ENCODE peak calls at places on chromosomes 6 and 20, in eight cellular contexts. One of them, this sample, is unnamed.

GRCh38 chr20:41098703-41099250 is 38.6 kb upstream of the PLCG1 start:
- DNase-seq in activated CD4-positive, alpha-beta T cell treated with anti-CD3 and anti-CD28 coated beads for 4 hours: no peak
- DNase-seq in H4: no peak
- DNase-seq in T1000: no peak
- DNase-seq in GM13977: no peak
- DNase-seq in heart right ventricle: no peak
- DNase-seq in NCI-H510A: no peak
- DNase-seq in fibroblast of the conjunctiva: peak
- DNase-seq in this sample: no peak

GRCh38 chr6:155310596-155310995 is 3.7 kb downstream of the TFB1M start:
- DNase-seq in activated CD4-positive, alpha-beta T cell treated with anti-CD3 and anti-CD28 coated beads for 4 hours: no peak
- DNase-seq in H4: no peak
- DNase-seq in T1000: no peak
- DNase-seq in GM13977: no peak
- DNase-seq in heart right ventricle: no peak
- DNase-seq in NCI-H510A: no peak
- DNase-seq in fibroblast of the conjunctiva: no peak
- DNase-seq in this sample: no peak

GRCh38 chr6:63521475-63522210 is 50.6 kb upstream of the LOC128125822 start:
- DNase-seq in activated CD4-positive, alpha-beta T cell treated with anti-CD3 and anti-CD28 coated beads for 4 hours: no peak
- DNase-seq in H4: no peak
- DNase-seq in T1000: no peak
- DNase-seq in GM13977: no peak
- DNase-seq in heart right ventricle: no peak
- DNase-seq in NCI-H510A: no peak
- DNase-seq in fibroblast of the conjunctiva: no peak
- DNase-seq in this sample: no peak

GRCh38 chr6:99187429-99187828 is 162.0 kb downstream of the FAXC start:
- DNase-seq in activated CD4-positive, alpha-beta T cell treated with anti-CD3 and anti-CD28 coated beads for 4 hours: no peak
- DNase-seq in H4: no peak
- DNase-seq in T1000: no peak
- DNase-seq in GM13977: no peak
- DNase-seq in heart right ventricle: no peak
- DNase-seq in NCI-H510A: no peak
- DNase-seq in fibroblast of the conjunctiva: no peak
- DNase-seq in this sample: no peak

GRCh38 chr20:17873410-17874270 is 95.0 kb downstream of the SNX5 start:
- DNase-seq in activated CD4-positive, alpha-beta T cell treated with anti-CD3 and anti-CD28 coated beads for 4 hours: no peak
- DNase-seq in H4: peak
- DNase-seq in T1000: peak
- DNase-seq in GM13977: no peak
- DNase-seq in heart right ventricle: peak
- DNase-seq in NCI-H510A: peak
- DNase-seq in fibroblast of the conjunctiva: peak
- DNase-seq in this sample: no peak

GRCh38 chr6:2558098-2558770 is 192.5 kb downstream of the MYLK4 start:
- DNase-seq in activated CD4-positive, alpha-beta T cell treated with anti-CD3 and anti-CD28 coated beads for 4 hours: no peak
- DNase-seq in H4: no peak
- DNase-seq in T1000: no peak
- DNase-seq in GM13977: no peak
- DNase-seq in heart right ventricle: no peak
- DNase-seq in NCI-H510A: no peak
- DNase-seq in fibroblast of the conjunctiva: no peak
- DNase-seq in this sample: no peak

GRCh38 chr6:129590408-129591022 is 119.5 kb downstream of the ARHGAP18 start:
- DNase-seq in activated CD4-positive, alpha-beta T cell treated with anti-CD3 and anti-CD28 coated beads for 4 hours: no peak
- DNase-seq in H4: peak
- DNase-seq in T1000: no peak
- DNase-seq in GM13977: no peak
- DNase-seq in heart right ventricle: no peak
- DNase-seq in NCI-H510A: no peak
- DNase-seq in fibroblast of the conjunctiva: peak
- DNase-seq in this sample: no peak

GRCh38 chr20:33927703-33928102 is 66.0 kb upstream of the RALY start:
- DNase-seq in activated CD4-positive, alpha-beta T cell treated with anti-CD3 and anti-CD28 coated beads for 4 hours: no peak
- DNase-seq in H4: no peak
- DNase-seq in T1000: no peak
- DNase-seq in GM13977: no peak
- DNase-seq in heart right ventricle: no peak
- DNase-seq in NCI-H510A: no peak
- DNase-seq in fibroblast of the conjunctiva: no peak
- DNase-seq in this sample: no peak

GRCh38 chr6:83055366-83055964 is 10.2 kb downstream of the UBE3D start:
- DNase-seq in activated CD4-positive, alpha-beta T cell treated with anti-CD3 and anti-CD28 coated beads for 4 hours: peak
- DNase-seq in H4: peak
- DNase-seq in T1000: peak
- DNase-seq in GM13977: peak
- DNase-seq in heart right ventricle: no peak
- DNase-seq in NCI-H510A: no peak
- DNase-seq in fibroblast of the conjunctiva: peak
- DNase-seq in this sample: peak

GRCh38 chr20:50133041-50133440 is 20.1 kb upstream of the UBE2V1 start:
- DNase-seq in activated CD4-positive, alpha-beta T cell treated with anti-CD3 and anti-CD28 coated beads for 4 hours: no peak
- DNase-seq in H4: no peak
- DNase-seq in T1000: no peak
- DNase-seq in GM13977: no peak
- DNase-seq in heart right ventricle: no peak
- DNase-seq in NCI-H510A: peak
- DNase-seq in fibroblast of the conjunctiva: no peak
- DNase-seq in this sample: no peak

GRCh38 chr6:123042412-123042811 is 46.4 kb downstream of the CLVS2 start:
- DNase-seq in activated CD4-positive, alpha-beta T cell treated with anti-CD3 and anti-CD28 coated beads for 4 hours: no peak
- DNase-seq in H4: no peak
- DNase-seq in T1000: no peak
- DNase-seq in GM13977: no peak
- DNase-seq in heart right ventricle: no peak
- DNase-seq in NCI-H510A: no peak
- DNase-seq in fibroblast of the conjunctiva: no peak
- DNase-seq in this sample: no peak

GRCh38 chr6:139336488-139336887 is 38.0 kb downstream of the CITED2 start:
- DNase-seq in activated CD4-positive, alpha-beta T cell treated with anti-CD3 and anti-CD28 coated beads for 4 hours: no peak
- DNase-seq in H4: no peak
- DNase-seq in T1000: no peak
- DNase-seq in GM13977: no peak
- DNase-seq in heart right ventricle: peak
- DNase-seq in NCI-H510A: no peak
- DNase-seq in fibroblast of the conjunctiva: peak
- DNase-seq in this sample: no peak

GRCh38 chr6:9463311-9463710 is 951.6 kb downstream of the TFAP2A start:
- DNase-seq in activated CD4-positive, alpha-beta T cell treated with anti-CD3 and anti-CD28 coated beads for 4 hours: no peak
- DNase-seq in H4: no peak
- DNase-seq in T1000: no peak
- DNase-seq in GM13977: no peak
- DNase-seq in heart right ventricle: no peak
- DNase-seq in NCI-H510A: no peak
- DNase-seq in fibroblast of the conjunctiva: no peak
- DNase-seq in this sample: no peak

GRCh38 chr6:154752015-154752414 is 18.8 kb downstream of the SCAF8 start:
- DNase-seq in activated CD4-positive, alpha-beta T cell treated with anti-CD3 and anti-CD28 coated beads for 4 hours: no peak
- DNase-seq in H4: no peak
- DNase-seq in T1000: no peak
- DNase-seq in GM13977: no peak
- DNase-seq in heart right ventricle: no peak
- DNase-seq in NCI-H510A: no peak
- DNase-seq in fibroblast of the conjunctiva: no peak
- DNase-seq in this sample: no peak

GRCh38 chr6:129849456-129849855 is 11.7 kb downstream of the TMEM244 start:
- DNase-seq in activated CD4-positive, alpha-beta T cell treated with anti-CD3 and anti-CD28 coated beads for 4 hours: no peak
- DNase-seq in H4: peak
- DNase-seq in T1000: no peak
- DNase-seq in GM13977: no peak
- DNase-seq in heart right ventricle: no peak
- DNase-seq in NCI-H510A: no peak
- DNase-seq in fibroblast of the conjunctiva: no peak
- DNase-seq in this sample: no peak

GRCh38 chr6:139376604-139377218 is 2.3 kb upstream of the CITED2 start:
- DNase-seq in activated CD4-positive, alpha-beta T cell treated with anti-CD3 and anti-CD28 coated beads for 4 hours: no peak
- DNase-seq in H4: peak
- DNase-seq in T1000: no peak
- DNase-seq in GM13977: no peak
- DNase-seq in heart right ventricle: no peak
- DNase-seq in NCI-H510A: no peak
- DNase-seq in fibroblast of the conjunctiva: no peak
- DNase-seq in this sample: no peak

GRCh38 chr20:37325206-37325605 is 20.7 kb upstream of the SRC start:
- DNase-seq in activated CD4-positive, alpha-beta T cell treated with anti-CD3 and anti-CD28 coated beads for 4 hours: no peak
- DNase-seq in H4: no peak
- DNase-seq in T1000: no peak
- DNase-seq in GM13977: no peak
- DNase-seq in heart right ventricle: no peak
- DNase-seq in NCI-H510A: no peak
- DNase-seq in fibroblast of the conjunctiva: no peak
- DNase-seq in this sample: no peak

GRCh38 chr6:130453230-130453629 is 87.4 kb downstream of the TMEM200A start:
- DNase-seq in activated CD4-positive, alpha-beta T cell treated with anti-CD3 and anti-CD28 coated beads for 4 hours: no peak
- DNase-seq in H4: no peak
- DNase-seq in T1000: no peak
- DNase-seq in GM13977: peak
- DNase-seq in heart right ventricle: no peak
- DNase-seq in NCI-H510A: no peak
- DNase-seq in fibroblast of the conjunctiva: no peak
- DNase-seq in this sample: no peak

GRCh38 chr6:1872649-1873131 is 263.0 kb downstream of the FOXC1 start:
- DNase-seq in activated CD4-positive, alpha-beta T cell treated with anti-CD3 and anti-CD28 coated beads for 4 hours: no peak
- DNase-seq in H4: peak
- DNase-seq in T1000: no peak
- DNase-seq in GM13977: no peak
- DNase-seq in heart right ventricle: no peak
- DNase-seq in NCI-H510A: peak
- DNase-seq in fibroblast of the conjunctiva: peak
- DNase-seq in this sample: peak

GRCh38 chr6:56475736-56476457 is 166.8 kb downstream of the DST start:
- DNase-seq in activated CD4-positive, alpha-beta T cell treated with anti-CD3 and anti-CD28 coated beads for 4 hours: no peak
- DNase-seq in H4: no peak
- DNase-seq in T1000: no peak
- DNase-seq in GM13977: no peak
- DNase-seq in heart right ventricle: no peak
- DNase-seq in NCI-H510A: no peak
- DNase-seq in fibroblast of the conjunctiva: no peak
- DNase-seq in this sample: no peak

GRCh38 chr6:7998103-7998725 is 66.0 kb downstream of the BLOC1S5 start:
- DNase-seq in activated CD4-positive, alpha-beta T cell treated with anti-CD3 and anti-CD28 coated beads for 4 hours: no peak
- DNase-seq in H4: no peak
- DNase-seq in T1000: no peak
- DNase-seq in GM13977: no peak
- DNase-seq in heart right ventricle: no peak
- DNase-seq in NCI-H510A: no peak
- DNase-seq in fibroblast of the conjunctiva: peak
- DNase-seq in this sample: no peak

GRCh38 chr6:72424476-72424875 is 197.4 kb upstream of the KCNQ5 start:
- DNase-seq in activated CD4-positive, alpha-beta T cell treated with anti-CD3 and anti-CD28 coated beads for 4 hours: no peak
- DNase-seq in H4: no peak
- DNase-seq in T1000: no peak
- DNase-seq in GM13977: no peak
- DNase-seq in heart right ventricle: no peak
- DNase-seq in NCI-H510A: no peak
- DNase-seq in fibroblast of the conjunctiva: no peak
- DNase-seq in this sample: no peak

GRCh38 chr6:367891-368630 is 23.5 kb upstream of the IRF4 start:
- DNase-seq in activated CD4-positive, alpha-beta T cell treated with anti-CD3 and anti-CD28 coated beads for 4 hours: no peak
- DNase-seq in H4: no peak
- DNase-seq in T1000: no peak
- DNase-seq in GM13977: no peak
- DNase-seq in heart right ventricle: no peak
- DNase-seq in NCI-H510A: no peak
- DNase-seq in fibroblast of the conjunctiva: no peak
- DNase-seq in this sample: no peak

GRCh38 chr20:63253438-63254236 is 626 bp downstream of the NKAIN4 start:
- DNase-seq in activated CD4-positive, alpha-beta T cell treated with anti-CD3 and anti-CD28 coated beads for 4 hours: no peak
- DNase-seq in H4: no peak
- DNase-seq in T1000: no peak
- DNase-seq in GM13977: peak
- DNase-seq in heart right ventricle: no peak
- DNase-seq in NCI-H510A: no peak
- DNase-seq in fibroblast of the conjunctiva: no peak
- DNase-seq in this sample: peak

GRCh38 chr20:19322061-19322985 is 109.9 kb downstream of the SLC24A3 start:
- DNase-seq in activated CD4-positive, alpha-beta T cell treated with anti-CD3 and anti-CD28 coated beads for 4 hours: no peak
- DNase-seq in H4: no peak
- DNase-seq in T1000: no peak
- DNase-seq in GM13977: no peak
- DNase-seq in heart right ventricle: no peak
- DNase-seq in NCI-H510A: no peak
- DNase-seq in fibroblast of the conjunctiva: no peak
- DNase-seq in this sample: no peak

GRCh38 chr20:51062065-51062464 is 39.2 kb upstream of the KCNG1 start:
- DNase-seq in activated CD4-positive, alpha-beta T cell treated with anti-CD3 and anti-CD28 coated beads for 4 hours: no peak
- DNase-seq in H4: no peak
- DNase-seq in T1000: no peak
- DNase-seq in GM13977: no peak
- DNase-seq in heart right ventricle: no peak
- DNase-seq in NCI-H510A: no peak
- DNase-seq in fibroblast of the conjunctiva: no peak
- DNase-seq in this sample: no peak

GRCh38 chr20:2986466-2986865 is 57.0 kb upstream of the GNRH2 start:
- DNase-seq in activated CD4-positive, alpha-beta T cell treated with anti-CD3 and anti-CD28 coated beads for 4 hours: no peak
- DNase-seq in H4: no peak
- DNase-seq in T1000: no peak
- DNase-seq in GM13977: no peak
- DNase-seq in heart right ventricle: no peak
- DNase-seq in NCI-H510A: no peak
- DNase-seq in fibroblast of the conjunctiva: peak
- DNase-seq in this sample: no peak

GRCh38 chr20:35271904-35272303 is 6.0 kb downstream of the MMP24OS start:
- DNase-seq in activated CD4-positive, alpha-beta T cell treated with anti-CD3 and anti-CD28 coated beads for 4 hours: no peak
- DNase-seq in H4: no peak
- DNase-seq in T1000: no peak
- DNase-seq in GM13977: no peak
- DNase-seq in heart right ventricle: no peak
- DNase-seq in NCI-H510A: no peak
- DNase-seq in fibroblast of the conjunctiva: no peak
- DNase-seq in this sample: no peak

GRCh38 chr6:111784423-111784822 is 88.8 kb downstream of the FYN start:
- DNase-seq in activated CD4-positive, alpha-beta T cell treated with anti-CD3 and anti-CD28 coated beads for 4 hours: no peak
- DNase-seq in H4: no peak
- DNase-seq in T1000: no peak
- DNase-seq in GM13977: no peak
- DNase-seq in heart right ventricle: no peak
- DNase-seq in NCI-H510A: no peak
- DNase-seq in fibroblast of the conjunctiva: no peak
- DNase-seq in this sample: no peak

GRCh38 chr20:22383156-22383555 is 201.2 kb downstream of the FOXA2 start:
- DNase-seq in activated CD4-positive, alpha-beta T cell treated with anti-CD3 and anti-CD28 coated beads for 4 hours: no peak
- DNase-seq in H4: peak
- DNase-seq in T1000: no peak
- DNase-seq in GM13977: no peak
- DNase-seq in heart right ventricle: no peak
- DNase-seq in NCI-H510A: no peak
- DNase-seq in fibroblast of the conjunctiva: no peak
- DNase-seq in this sample: no peak

GRCh38 chr6:21479140-21479539 is 114.4 kb upstream of the SOX4 start:
- DNase-seq in activated CD4-positive, alpha-beta T cell treated with anti-CD3 and anti-CD28 coated beads for 4 hours: no peak
- DNase-seq in H4: no peak
- DNase-seq in T1000: no peak
- DNase-seq in GM13977: no peak
- DNase-seq in heart right ventricle: peak
- DNase-seq in NCI-H510A: no peak
- DNase-seq in fibroblast of the conjunctiva: peak
- DNase-seq in this sample: peak